ENCODE peak calls at places on chromosome 19, in four cellular contexts. One of them, this sample, is unnamed.

GRCh38 chr19:31232220-31232619 is 117.0 kb downstream of the TSHZ3 start:
- DNase-seq in GM12878: no peak
- DNase-seq in K562: no peak
- DNase-seq in H1: no peak
- DNase-seq in this sample: peak; percentile 6

GRCh38 chr19:23118400-23118799 is 1.6 kb downstream of the ZNF730 start:
- DNase-seq in K562: no peak
- DNase-seq in H1: peak; percentile 33
- DNase-seq in GM12878: no peak
- DNase-seq in this sample: peak; percentile 34

GRCh38 chr19:3360494-3361383 is 5.6 kb upstream of the NFIC start:
- DNase-seq in H1: no peak
- DNase-seq in GM12878: no peak
- DNase-seq in K562: peak; percentile 69
- DNase-seq in this sample: no peak

GRCh38 chr19:46080561-46080960 is 39.8 kb upstream of the IGFL4 start:
- DNase-seq in H1: no peak
- DNase-seq in GM12878: no peak
- DNase-seq in K562: no peak
- DNase-seq in this sample: no peak

GRCh38 chr19:3094638-3095374 is 644 bp downstream of the GNA11 start:
- DNase-seq in GM12878: no peak
- DNase-seq in K562: no peak
- DNase-seq in H1: no peak
- DNase-seq in this sample: no peak

GRCh38 chr19:18491995-18492953 is 29.6 kb downstream of the ELL start:
- DNase-seq in H1: no peak
- DNase-seq in K562: no peak
- DNase-seq in GM12878: no peak
- DNase-seq in this sample: no peak

GRCh38 chr19:39206122-39206521 is 2.1 kb upstream of the SYCN start:
- DNase-seq in GM12878: no peak
- DNase-seq in K562: no peak
- DNase-seq in H1: no peak
- DNase-seq in this sample: no peak

GRCh38 chr19:1279261-1279660 is 3.9 kb downstream of the FAM174C start:
- DNase-seq in K562: no peak
- DNase-seq in H1: no peak
- DNase-seq in GM12878: no peak
- DNase-seq in this sample: no peak

GRCh38 chr19:53877361-53877766 is 4.6 kb upstream of the PRKCG start:
- DNase-seq in GM12878: no peak
- DNase-seq in K562: no peak
- DNase-seq in H1: no peak
- DNase-seq in this sample: no peak

GRCh38 chr19:9498183-9498902 is at the start of gene ZNF560:
- DNase-seq in GM12878: no peak
- DNase-seq in H1: no peak
- DNase-seq in K562: peak; percentile 19
- DNase-seq in this sample: peak; percentile 3

GRCh38 chr19:2275588-2276428 is 6.2 kb downstream of the PEAK3 start:
- DNase-seq in GM12878: no peak
- DNase-seq in H1: no peak
- DNase-seq in K562: no peak
- DNase-seq in this sample: no peak

GRCh38 chr19:1905071-1905862 is at the start of the genes ADAT3 and SCAMP4:
- DNase-seq in K562: peak; percentile 95
- DNase-seq in H1: peak; percentile 94
- DNase-seq in GM12878: peak; percentile 94
- DNase-seq in this sample: peak; percentile 66

GRCh38 chr19:17259934-17260333 is 4.6 kb downstream of the USHBP1 start:
- DNase-seq in K562: no peak
- DNase-seq in GM12878: no peak
- DNase-seq in H1: no peak
- DNase-seq in this sample: no peak

GRCh38 chr19:37980419-37980975 is 73.5 kb downstream of the SIPA1L3 start:
- DNase-seq in GM12878: no peak
- DNase-seq in K562: no peak
- DNase-seq in H1: no peak
- DNase-seq in this sample: no peak

GRCh38 chr19:42370068-42370520 is 20.0 kb downstream of the CNFN start:
- DNase-seq in H1: peak; percentile 74
- DNase-seq in K562: peak; percentile 49
- DNase-seq in GM12878: no peak
- DNase-seq in this sample: no peak

GRCh38 chr19:9128171-9128570 is 1.4 kb upstream of the OR7G3 start:
- DNase-seq in GM12878: no peak
- DNase-seq in K562: no peak
- DNase-seq in H1: no peak
- DNase-seq in this sample: no peak

GRCh38 chr19:993831-994393 is 6.3 kb upstream of the GRIN3B start:
- DNase-seq in H1: no peak
- DNase-seq in K562: no peak
- DNase-seq in GM12878: no peak
- DNase-seq in this sample: no peak

GRCh38 chr19:16778796-16779411 is 50.3 kb upstream of the SIN3B start:
- DNase-seq in H1: peak; percentile 44
- DNase-seq in K562: peak; percentile 65
- DNase-seq in GM12878: peak; percentile 26
- DNase-seq in this sample: peak; percentile 53

GRCh38 chr19:44512326-44513298 is 12.3 kb upstream of the ZNF180 start:
- DNase-seq in GM12878: no peak
- DNase-seq in K562: peak; percentile 78
- DNase-seq in H1: peak; percentile 31
- DNase-seq in this sample: peak; percentile 63

GRCh38 chr19:1189419-1189818 is 15.4 kb upstream of the SBNO2 start:
- DNase-seq in GM12878: no peak
- DNase-seq in H1: no peak
- DNase-seq in K562: peak; percentile 61
- DNase-seq in this sample: no peak

GRCh38 chr19:3323026-3323425 is 43.4 kb upstream of the NFIC start:
- DNase-seq in GM12878: no peak
- DNase-seq in H1: no peak
- DNase-seq in K562: peak; percentile 11
- DNase-seq in this sample: no peak

GRCh38 chr19:10808937-10809655 is 26.9 kb downstream of the TMED1 start:
- DNase-seq in GM12878: no peak
- DNase-seq in H1: no peak
- DNase-seq in K562: peak; percentile 71
- DNase-seq in this sample: no peak

GRCh38 chr19:916645-917322 is 349 bp upstream of the KISS1R start:
- DNase-seq in K562: peak; percentile 74
- DNase-seq in GM12878: no peak
- DNase-seq in H1: no peak
- DNase-seq in this sample: peak; percentile 37

GRCh38 chr19:834216-834615 is 6.6 kb downstream of the AZU1 start:
- DNase-seq in H1: no peak
- DNase-seq in GM12878: no peak
- DNase-seq in K562: no peak
- DNase-seq in this sample: no peak

GRCh38 chr19:30567535-30568232 is 195.5 kb downstream of the ZNF536 start:
- DNase-seq in H1: no peak
- DNase-seq in K562: no peak
- DNase-seq in GM12878: no peak
- DNase-seq in this sample: no peak

GRCh38 chr19:16141043-16141442 is 2.4 kb upstream of the HSH2D start:
- DNase-seq in K562: peak; percentile 42
- DNase-seq in H1: no peak
- DNase-seq in GM12878: peak; percentile 75
- DNase-seq in this sample: no peak

GRCh38 chr19:36009220-36009619 is 607 bp upstream of the SYNE4 start:
- DNase-seq in H1: no peak
- DNase-seq in GM12878: no peak
- DNase-seq in K562: no peak
- DNase-seq in this sample: peak; percentile 72

DNA sequence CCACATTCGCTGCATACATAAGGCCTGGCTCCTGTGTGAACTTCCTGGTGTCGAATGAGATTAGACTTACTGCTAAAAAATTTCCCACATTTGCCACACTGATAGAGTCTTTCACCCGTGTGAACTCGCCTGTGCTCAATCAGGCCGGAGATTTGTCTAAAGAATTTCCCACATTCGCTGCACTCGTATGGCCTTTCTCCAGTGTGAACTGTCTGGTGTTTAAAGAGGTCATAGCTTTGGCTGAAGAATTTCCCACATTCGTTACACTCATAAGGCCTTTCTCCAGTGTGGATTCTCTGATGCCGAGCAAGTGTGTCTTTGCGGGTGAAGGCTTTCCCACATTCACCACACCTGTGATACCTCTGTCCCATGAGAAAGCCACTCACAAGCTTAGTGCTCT is 6.5 kb downstream of the ZNF671 start:
- DNase-seq in H1: no peak
- DNase-seq in GM12878: no peak
- DNase-seq in K562: no peak
- DNase-seq in this sample: no peak
- TF ChIP-seq JUND in H1: no peak
- TF ChIP-seq JUND in GM12878: no peak
- TF ChIP-seq JUND in K562: no peak
- TF ChIP-seq JUND in this sample: no peak

DNA sequence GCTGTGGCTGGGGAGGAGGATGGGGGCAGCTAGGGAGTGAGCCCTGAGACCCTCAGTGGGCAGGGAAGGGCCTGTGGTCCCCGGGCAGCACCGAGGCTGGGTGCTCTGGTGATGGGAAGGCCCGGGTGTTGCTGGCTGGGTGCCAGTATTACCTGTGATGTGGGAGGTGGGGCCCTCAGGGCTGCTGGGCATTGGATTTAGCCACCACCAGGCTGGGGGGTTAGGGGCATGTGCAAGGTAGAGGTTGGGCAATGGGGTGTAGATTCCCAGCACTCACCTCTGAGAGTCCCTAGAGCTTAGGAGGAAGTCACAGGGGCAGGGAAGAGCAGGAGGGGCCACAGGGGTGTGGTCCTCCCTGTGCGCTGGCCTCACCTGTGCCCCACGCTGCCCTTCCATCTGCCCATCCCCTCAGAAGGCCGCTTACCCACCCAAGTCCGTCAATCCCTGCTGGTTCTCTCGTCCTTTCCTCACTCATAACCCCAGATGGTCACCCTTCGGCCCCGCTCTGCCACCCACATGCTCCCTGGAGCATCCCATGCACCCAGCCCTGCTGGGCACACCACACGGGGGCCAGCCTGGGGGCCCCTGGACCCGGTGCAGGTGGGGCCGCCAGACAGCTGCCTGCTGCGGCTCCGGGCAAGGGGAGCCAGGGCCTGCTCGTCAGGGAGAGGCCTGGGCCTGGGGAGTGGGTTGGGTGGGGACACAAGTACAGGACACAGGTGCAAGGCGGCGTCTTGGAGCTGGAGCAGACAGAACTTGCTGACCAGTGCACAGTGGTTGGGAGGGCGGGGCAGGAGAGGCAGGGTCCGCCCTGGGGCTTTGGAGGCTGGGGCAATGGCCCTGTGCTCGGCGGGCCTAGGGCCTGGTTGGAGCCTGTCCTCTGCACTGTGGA is 12.5 kb downstream of the EPN1 start:
- DNase-seq in H1: no peak
- DNase-seq in GM12878: no peak
- DNase-seq in K562: no peak
- DNase-seq in this sample: no peak
- TF ChIP-seq JUND in H1: no peak
- TF ChIP-seq JUND in GM12878: no peak
- TF ChIP-seq JUND in K562: no peak
- TF ChIP-seq JUND in this sample: no peak

DNA sequence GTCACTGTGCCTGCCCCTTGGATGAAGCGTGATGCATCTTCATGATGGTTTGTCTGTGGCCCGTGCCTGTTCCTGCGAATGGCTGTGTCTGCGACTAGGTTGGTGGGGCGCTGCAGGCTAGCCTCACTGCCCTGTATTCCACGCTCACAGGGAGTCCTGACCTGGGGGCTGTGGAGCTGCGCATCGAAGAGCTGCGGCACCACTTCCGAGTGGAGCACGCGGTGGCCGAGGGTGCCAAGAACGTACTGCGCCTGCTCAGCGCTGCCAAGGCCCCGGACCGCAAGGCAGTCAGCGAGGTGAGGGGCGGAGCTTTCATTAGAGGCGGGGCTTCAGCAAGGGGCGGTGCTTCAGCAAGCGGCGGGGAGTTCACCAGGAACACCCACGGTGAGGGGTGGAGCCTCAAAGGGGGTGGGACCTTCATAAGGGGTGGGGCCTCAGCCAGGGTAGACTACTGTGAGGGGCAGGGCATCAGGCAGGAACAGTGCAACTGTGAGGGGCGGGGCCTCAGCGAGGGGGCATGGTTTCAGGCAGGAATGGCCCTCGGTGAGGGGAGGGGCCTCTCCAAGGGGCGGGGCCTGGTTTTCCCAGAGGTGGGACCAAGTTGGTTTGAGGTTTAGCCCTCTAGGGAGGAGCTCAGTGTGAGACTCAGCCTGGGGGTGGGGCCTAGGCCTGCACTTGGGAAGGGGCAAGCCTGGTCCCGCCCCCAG is 17.2 kb downstream of the PKN1 start:
- DNase-seq in H1: peak; percentile 94
- DNase-seq in K562: peak; percentile 100
- DNase-seq in GM12878: no peak
- DNase-seq in this sample: peak; percentile 94
- TF ChIP-seq JUND in H1: no peak
- TF ChIP-seq JUND in K562: no peak
- TF ChIP-seq JUND in GM12878: no peak
- TF ChIP-seq JUND in this sample: no peak

DNA sequence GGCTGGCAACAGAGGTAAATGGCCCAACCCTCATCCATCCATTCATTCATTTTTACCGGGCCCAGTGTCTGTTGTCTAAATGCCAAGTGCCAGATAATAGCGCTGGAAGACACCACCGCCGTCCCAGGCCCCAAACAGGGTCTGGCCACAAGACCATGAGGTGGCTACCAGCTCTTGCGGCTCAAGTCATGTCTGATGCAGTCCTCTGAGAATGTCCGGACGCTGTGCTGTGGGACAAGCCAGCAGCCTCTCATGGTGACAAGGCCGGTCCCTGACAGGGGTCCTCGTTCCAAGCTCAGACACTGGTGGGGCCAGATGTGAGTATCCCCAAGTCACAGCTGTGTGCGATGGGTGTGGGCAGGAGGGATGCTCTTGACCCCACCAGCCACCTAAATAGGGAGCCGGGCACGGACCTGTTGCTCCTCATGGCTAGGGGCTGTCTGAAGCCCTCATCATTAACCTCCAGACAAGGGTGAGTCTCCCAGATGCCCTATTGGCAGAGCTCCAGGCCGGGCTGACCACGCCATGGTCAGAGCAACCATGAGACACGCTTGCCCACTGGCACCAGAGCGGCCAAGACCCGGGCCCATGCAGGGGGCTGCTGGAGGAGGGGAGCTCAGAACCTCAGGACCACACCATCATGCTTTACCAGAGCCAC is 58.4 kb downstream of the MLLT1 start:
- DNase-seq in GM12878: no peak
- DNase-seq in H1: no peak
- DNase-seq in K562: no peak
- DNase-seq in this sample: no peak
- TF ChIP-seq JUND in GM12878: no peak
- TF ChIP-seq JUND in H1: no peak
- TF ChIP-seq JUND in K562: no peak
- TF ChIP-seq JUND in this sample: no peak

This sample was measured in T47D.